ENCODE peak calls at places on chromosomes 6 and 20, in five cellular contexts. L, S, K, H and J are unnamed samples.
A peak's percentile ranks its signal among the peaks of the same experiment; 100 is the strongest.

GRCh38 chr6:92989656-92990055 is 429.7 kb downstream of the EPHA7 start:
- DNase-seq in L (no peak), S (no peak), K (no peak), H (no peak), J (no peak)

GRCh38 chr6:12030993-12031550 is 19.0 kb downstream of the HIVEP1 start:
- DNase-seq in L (no peak), S (no peak), K (no peak), H (no peak), J (no peak)

GRCh38 chr20:61429458-61430227 is 177.6 kb downstream of the CDH4 start:
- DNase-seq in L (no peak), S (no peak), K (no peak), H (no peak), J (no peak)

GRCh38 chr20:50712771-50713676 is 18.4 kb upstream of the PARD6B start:
- DNase-seq in L (no peak), S (no peak), K (no peak), H (no peak), J (no peak)

GRCh38 chr6:132604635-132605150 is 15.2 kb upstream of the TAAR5 start:
- DNase-seq in L (no peak), S (no peak), K (no peak), H (no peak), J (no peak)

GRCh38 chr20:23244207-23244915 is 106.2 kb upstream of the NXT1 start:
- DNase-seq in L (peak; percentile 75), S (no peak), K (no peak), H (no peak), J (no peak)

GRCh38 chr6:96542702-96543101 is 20.2 kb upstream of the FHL5 start:
- DNase-seq in L (no peak), S (no peak), K (no peak), H (peak; percentile 28), J (peak; percentile 12)

GRCh38 chr20:62134735-62135231 is 8.4 kb downstream of the PSMA7 start:
- DNase-seq in L (peak; percentile 77), S (no peak), K (no peak), H (no peak), J (no peak)

GRCh38 chr6:109465772-109466171 is 10.2 kb upstream of the MICAL1 start:
- DNase-seq in L (no peak), S (no peak), K (no peak), H (no peak), J (no peak)

GRCh38 chr20:39835040-39835842 is 853.8 kb downstream of the MAFB start:
- DNase-seq in L (no peak), S (no peak), K (no peak), H (no peak), J (no peak)

GRCh38 chr6:54428437-54428836 is 120.2 kb downstream of the TINAG start:
- DNase-seq in L (no peak), S (no peak), K (no peak), H (no peak), J (no peak)

GRCh38 chr6:51303313-51303712 is 484.6 kb downstream of the TFAP2B start:
- DNase-seq in L (no peak), S (no peak), K (no peak), H (no peak), J (no peak)

GRCh38 chr6:15232836-15233510 is 12.9 kb upstream of the JARID2 start:
- DNase-seq in L (no peak), S (no peak), K (no peak), H (no peak), J (no peak)

GRCh38 chr20:58374027-58374850 is 14.8 kb upstream of the VAPB start:
- DNase-seq in L (no peak), S (no peak), K (no peak), H (no peak), J (no peak)

GRCh38 chr6:25971187-25971811 is 8.7 kb downstream of the TRIM38 start:
- DNase-seq in L (no peak), S (no peak), K (no peak), H (no peak), J (no peak)